ENCODE peak calls at places on chromosome 12, in four cellular contexts. K is left lobe of liver, J is putamen, W is GM04504. C is an unnamed sample.

GRCh38 chr12:93061414-93062099 is 132.5 kb upstream of the EEA1 start:
- DNase-seq in J (peak; percentile 50), W (no peak), K (no peak), C (no peak)

GRCh38 chr12:84912191-84913142 is at the start of gene SLC6A15:
- DNase-seq in W (no peak), J (peak; percentile 88), K (no peak), C (peak; percentile 23)

GRCh38 chr12:44526655-44527199 is 349.4 kb downstream of the NELL2 start:
- DNase-seq in K (no peak), W (no peak), J (no peak), C (no peak)

GRCh38 chr12:6307521-6307920 is 3.0 kb upstream of the PLEKHG6 start:
- DNase-seq in W (no peak), J (peak; percentile 17), K (no peak), C (no peak)

GRCh38 chr12:128549621-128550020 is 274.1 kb downstream of the SLC15A4 start:
- DNase-seq in J (no peak), K (no peak), W (no peak), C (no peak)

GRCh38 chr12:51666696-51667095 is 75.7 kb downstream of the SCN8A start:
- DNase-seq in W (no peak), K (no peak), J (no peak), C (no peak)

GRCh38 chr12:76945867-76946266 is 67.0 kb upstream of the CSRP2 start:
- DNase-seq in K (no peak), J (no peak), W (no peak), C (no peak)

GRCh38 chr12:112381421-112381897 is 772 bp downstream of the HECTD4 start:
- DNase-seq in K (peak; percentile 50), W (no peak), J (no peak), C (no peak)

GRCh38 chr12:14564336-14564959 is 3.2 kb downstream of the PLBD1 start:
- DNase-seq in K (no peak), J (no peak), W (no peak), C (no peak)

GRCh38 chr12:131818821-131819585 is 9.2 kb upstream of the MMP17 start:
- DNase-seq in K (no peak), J (no peak), W (no peak), C (no peak)

GRCh38 chr12:128852026-128852725 is 1.1 kb upstream of the GLT1D1 start:
- DNase-seq in W (no peak), K (no peak), J (no peak), C (no peak)

GRCh38 chr12:124796303-124796957 is 67.2 kb downstream of the SCARB1 start:
- DNase-seq in J (no peak), W (no peak), K (no peak), C (no peak)

GRCh38 chr12:16347391-16348298 is at the start of gene MGST1:
- DNase-seq in J (peak; percentile 14), K (peak; percentile 94), W (no peak), C (peak; percentile 30)

GRCh38 chr12:62248873-62249272 is 11.3 kb upstream of the USP15 start:
- DNase-seq in J (no peak), W (no peak), K (no peak), C (no peak)

GRCh38 chr12:10409387-10409786 is at the start of gene KLRC4:
- DNase-seq in W (no peak), J (no peak), K (no peak), C (no peak)

C was measured in AG09319.